ENCODE peak calls at places on chromosomes 16 and 17, in four cellular contexts. Q is T-helper 17 cell; T is stimulated activated CD4-positive, alpha-beta T cell treated with anti-CD3 and anti-CD28 coated beads, Interleukin-4, amount 100 ng/mL, for 24 hours; G is GM04504. M is an unnamed sample.
A peak's percentile ranks its signal among the peaks of the same experiment; 100 is the strongest.

GRCh38 chr17:44829558-44830358 is at the start of gene GJC1:
- DNase-seq in Q (peak; percentile 15), T (no peak), G (no peak), M (peak; percentile 30)

GRCh38 chr17:34235389-34236028 is 19.6 kb upstream of the CCL2 start:
- DNase-seq in Q (no peak), T (no peak), G (no peak), M (no peak)

GRCh38 chr16:11047057-11047456 is 102.7 kb downstream of the CLEC16A start:
- DNase-seq in Q (no peak), T (no peak), G (peak; percentile 67), M (no peak)

GRCh38 chr16:31501966-31502348 is 6.2 kb downstream of the RUSF1 start:
- DNase-seq in Q (no peak), T (no peak), G (no peak), M (no peak)

GRCh38 chr17:55273579-55274370 is 9.0 kb downstream of the HLF start:
- DNase-seq in Q (no peak), T (no peak), G (no peak), M (no peak)

GRCh38 chr17:19716108-19717030 is at the start of gene SLC47A2:
- DNase-seq in Q (no peak), T (no peak), G (no peak), M (no peak)

GRCh38 chr17:27241346-27241946 is 52.5 kb upstream of the WSB1 start:
- DNase-seq in Q (no peak), T (no peak), G (no peak), M (no peak)

GRCh38 chr17:38751144-38751802 is 1.3 kb upstream of the PSMB3 start:
- DNase-seq in Q (no peak), T (no peak), G (no peak), M (no peak)

GRCh38 chr17:41352597-41353366 is 2.2 kb upstream of the KRT33A start:
- DNase-seq in Q (no peak), T (no peak), G (no peak), M (no peak)

GRCh38 chr16:1933097-1933661 is 9.8 kb downstream of the MSRB1 start:
- DNase-seq in Q (no peak), T (no peak), G (no peak), M (no peak)

GRCh38 chr16:56907401-56907800 is 24.5 kb upstream of the HERPUD1 start:
- DNase-seq in Q (no peak), T (no peak), G (no peak), M (no peak)

GRCh38 chr17:44095647-44096496 is 25.3 kb downstream of the G6PC3 start:
- DNase-seq in Q (no peak), T (no peak), G (peak; percentile 85), M (no peak)

GRCh38 chr17:32310927-32311568 is 30.9 kb downstream of the C17orf75 start:
- DNase-seq in Q (no peak), T (no peak), G (no peak), M (no peak)

GRCh38 chr16:76653390-76654026 is 376.3 kb downstream of the CNTNAP4 start:
- DNase-seq in Q (no peak), T (no peak), G (no peak), M (no peak)

GRCh38 chr17:82012482-82013295 is 10.0 kb downstream of the CENPX start:
- DNase-seq in Q (no peak), T (no peak), G (no peak), M (no peak)

GRCh38 chr17:53979991-53980390 is 157.3 kb downstream of the KIF2B start:
- DNase-seq in Q (no peak), T (no peak), G (no peak), M (no peak)

GRCh38 chr17:59666235-59666634 is 41.0 kb downstream of the PTRH2 start:
- DNase-seq in Q (no peak), T (no peak), G (no peak), M (no peak)

GRCh38 chr17:40443196-40443987 is at the start of gene IGFBP4:
- DNase-seq in Q (peak; percentile 52), T (peak; percentile 66), G (no peak), M (peak; percentile 72)

GRCh38 chr17:49471089-49471683 is 23.9 kb upstream of the NGFR start:
- DNase-seq in Q (no peak), T (no peak), G (no peak), M (no peak)

GRCh38 chr17:40350410-40351184 is 13.9 kb downstream of the GJD3 start:
- DNase-seq in Q (no peak), T (no peak), G (no peak), M (no peak)